ENCODE peak calls at places on chromosomes 13 and 19, in eight cellular contexts. One of them, this sample, is unnamed.

GRCh38 chr19:35351441-35352176 is 3.9 kb downstream of the FFAR1 start:
- DNase-seq in left ventricle myocardium inferior: no peak
- DNase-seq in suprapubic skin: peak
- DNase-seq in lower lobe of right lung: peak
- DNase-seq in AG10803: no peak
- DNase-seq in HFF-Myc: no peak
- DNase-seq in PC-9: no peak
- DNase-seq in Peyer's patch: peak
- DNase-seq in this sample: no peak

GRCh38 chr13:91400094-91400462 is 1.7 kb downstream of the GPC5 start:
- DNase-seq in suprapubic skin: no peak
- DNase-seq in left ventricle myocardium inferior: no peak
- DNase-seq in lower lobe of right lung: no peak
- DNase-seq in PC-9: no peak
- DNase-seq in HFF-Myc: no peak
- DNase-seq in AG10803: no peak
- DNase-seq in Peyer's patch: no peak
- DNase-seq in this sample: no peak

GRCh38 chr19:45496349-45496953 is 396 bp downstream of the RTN2 start:
- DNase-seq in suprapubic skin: peak
- DNase-seq in lower lobe of right lung: no peak
- DNase-seq in left ventricle myocardium inferior: no peak
- DNase-seq in Peyer's patch: no peak
- DNase-seq in AG10803: no peak
- DNase-seq in HFF-Myc: no peak
- DNase-seq in PC-9: peak
- DNase-seq in this sample: no peak

GRCh38 chr13:50672025-50672424 is 171.5 kb downstream of the DLEU7 start:
- DNase-seq in PC-9: peak
- DNase-seq in suprapubic skin: no peak
- DNase-seq in left ventricle myocardium inferior: no peak
- DNase-seq in AG10803: peak
- DNase-seq in Peyer's patch: no peak
- DNase-seq in HFF-Myc: no peak
- DNase-seq in lower lobe of right lung: peak
- DNase-seq in this sample: no peak

GRCh38 chr13:33636955-33637670 is 180.8 kb upstream of the RFC3 start:
- DNase-seq in Peyer's patch: no peak
- DNase-seq in PC-9: no peak
- DNase-seq in left ventricle myocardium inferior: no peak
- DNase-seq in suprapubic skin: no peak
- DNase-seq in AG10803: no peak
- DNase-seq in HFF-Myc: no peak
- DNase-seq in lower lobe of right lung: no peak
- DNase-seq in this sample: no peak

GRCh38 chr19:13146763-13147563 is 3.2 kb downstream of the STX10 start:
- DNase-seq in lower lobe of right lung: peak
- DNase-seq in suprapubic skin: no peak
- DNase-seq in left ventricle myocardium inferior: no peak
- DNase-seq in Peyer's patch: peak
- DNase-seq in AG10803: peak
- DNase-seq in HFF-Myc: peak
- DNase-seq in PC-9: peak
- DNase-seq in this sample: no peak

GRCh38 chr19:38149597-38149996 is 74.4 kb downstream of the DPF1 start:
- DNase-seq in HFF-Myc: no peak
- DNase-seq in PC-9: no peak
- DNase-seq in left ventricle myocardium inferior: no peak
- DNase-seq in suprapubic skin: no peak
- DNase-seq in AG10803: peak
- DNase-seq in lower lobe of right lung: no peak
- DNase-seq in Peyer's patch: no peak
- DNase-seq in this sample: no peak

GRCh38 chr19:55657004-55657747 is 2.3 kb downstream of the U2AF2 start:
- DNase-seq in lower lobe of right lung: no peak
- DNase-seq in HFF-Myc: no peak
- DNase-seq in AG10803: no peak
- DNase-seq in suprapubic skin: no peak
- DNase-seq in left ventricle myocardium inferior: no peak
- DNase-seq in PC-9: no peak
- DNase-seq in Peyer's patch: no peak
- DNase-seq in this sample: no peak

GRCh38 chr19:7831452-7831851 is 1.4 kb downstream of the EVI5L start:
- DNase-seq in AG10803: peak
- DNase-seq in Peyer's patch: no peak
- DNase-seq in left ventricle myocardium inferior: no peak
- DNase-seq in PC-9: no peak
- DNase-seq in HFF-Myc: no peak
- DNase-seq in suprapubic skin: no peak
- DNase-seq in lower lobe of right lung: no peak
- DNase-seq in this sample: no peak

GRCh38 chr19:19661141-19661674 is 2.3 kb downstream of the ATP13A1 start:
- DNase-seq in AG10803: no peak
- DNase-seq in PC-9: no peak
- DNase-seq in HFF-Myc: no peak
- DNase-seq in Peyer's patch: no peak
- DNase-seq in lower lobe of right lung: peak
- DNase-seq in left ventricle myocardium inferior: no peak
- DNase-seq in suprapubic skin: no peak
- DNase-seq in this sample: no peak

GRCh38 chr19:6214881-6215541 is 64.8 kb downstream of the MLLT1 start:
- DNase-seq in Peyer's patch: peak
- DNase-seq in PC-9: no peak
- DNase-seq in AG10803: no peak
- DNase-seq in left ventricle myocardium inferior: no peak
- DNase-seq in lower lobe of right lung: peak
- DNase-seq in suprapubic skin: peak
- DNase-seq in HFF-Myc: no peak
- DNase-seq in this sample: no peak

GRCh38 chr13:66036024-66036614 is 1194.0 kb downstream of the PCDH9 start:
- DNase-seq in lower lobe of right lung: no peak
- DNase-seq in suprapubic skin: no peak
- DNase-seq in HFF-Myc: no peak
- DNase-seq in left ventricle myocardium inferior: no peak
- DNase-seq in AG10803: no peak
- DNase-seq in Peyer's patch: no peak
- DNase-seq in PC-9: no peak
- DNase-seq in this sample: no peak

GRCh38 chr19:16920816-16921529 is 32.2 kb downstream of the F2RL3 start:
- DNase-seq in left ventricle myocardium inferior: no peak
- DNase-seq in PC-9: peak
- DNase-seq in Peyer's patch: no peak
- DNase-seq in AG10803: peak
- DNase-seq in suprapubic skin: no peak
- DNase-seq in lower lobe of right lung: no peak
- DNase-seq in HFF-Myc: no peak
- DNase-seq in this sample: no peak

GRCh38 chr19:3556978-3557460 is 367 bp downstream of the MFSD12 start:
- DNase-seq in Peyer's patch: peak
- DNase-seq in left ventricle myocardium inferior: no peak
- DNase-seq in HFF-Myc: no peak
- DNase-seq in AG10803: no peak
- DNase-seq in suprapubic skin: no peak
- DNase-seq in lower lobe of right lung: peak
- DNase-seq in PC-9: peak
- DNase-seq in this sample: no peak

GRCh38 chr13:50584856-50585580 is 258.5 kb downstream of the DLEU7 start:
- DNase-seq in AG10803: no peak
- DNase-seq in suprapubic skin: no peak
- DNase-seq in PC-9: no peak
- DNase-seq in HFF-Myc: no peak
- DNase-seq in Peyer's patch: no peak
- DNase-seq in lower lobe of right lung: no peak
- DNase-seq in left ventricle myocardium inferior: no peak
- DNase-seq in this sample: no peak

GRCh38 chr19:52748336-52748950 is 13.6 kb upstream of the ZNF611 start:
- DNase-seq in suprapubic skin: no peak
- DNase-seq in AG10803: peak
- DNase-seq in left ventricle myocardium inferior: no peak
- DNase-seq in Peyer's patch: no peak
- DNase-seq in PC-9: no peak
- DNase-seq in lower lobe of right lung: no peak
- DNase-seq in HFF-Myc: no peak
- DNase-seq in this sample: no peak

DNA sequence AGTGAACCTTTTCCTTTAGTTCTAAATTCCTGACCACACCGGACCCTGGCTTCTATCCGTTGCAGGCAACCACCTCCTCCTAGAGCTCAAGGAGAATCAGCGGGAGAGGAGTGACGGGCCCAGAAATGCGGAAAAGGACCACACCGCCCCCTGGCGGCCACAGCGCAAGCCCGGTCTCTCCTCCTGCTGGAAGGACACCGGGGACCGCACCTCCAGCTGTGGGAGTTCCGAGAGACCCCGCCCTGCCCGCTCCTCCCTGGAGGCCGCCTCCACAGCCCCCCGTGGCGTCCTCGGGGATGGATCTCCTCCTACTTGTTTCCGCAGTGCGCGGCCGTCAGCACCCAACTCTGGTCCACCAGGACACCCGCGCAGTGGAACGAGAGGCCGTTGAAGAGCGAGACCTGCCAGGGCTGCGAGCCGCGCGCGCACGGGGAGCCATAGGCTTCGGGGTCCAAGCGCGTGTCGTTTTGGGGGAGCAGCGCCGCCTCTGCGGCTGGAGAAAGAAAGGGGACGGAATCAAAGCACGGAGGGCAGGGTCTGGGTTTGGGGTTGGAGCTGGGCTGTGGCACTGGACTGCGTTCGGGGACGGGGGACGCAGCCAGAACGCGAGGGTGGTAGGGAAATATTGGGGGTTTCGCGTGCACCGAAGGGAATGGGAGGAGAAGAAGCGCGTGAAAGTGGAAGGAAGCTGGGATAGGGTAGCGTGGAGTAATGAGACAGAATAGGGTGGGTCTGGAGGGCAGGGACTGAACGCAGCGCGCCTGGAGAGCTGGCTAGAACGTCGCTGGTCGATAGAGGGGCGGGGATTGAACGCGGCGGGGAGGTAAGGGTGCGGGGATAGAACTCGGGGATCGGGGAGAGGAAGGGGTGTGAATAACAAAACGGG is 2.5 kb downstream of the KLK10 start:
- DNase-seq in lower lobe of right lung: no peak
- DNase-seq in Peyer's patch: peak
- DNase-seq in PC-9: peak
- DNase-seq in HFF-Myc: peak
- DNase-seq in left ventricle myocardium inferior: no peak
- DNase-seq in suprapubic skin: no peak
- DNase-seq in AG10803: peak
- DNase-seq in this sample: no peak
- H3K4me3 ChIP-seq in lower lobe of right lung: peak
- H3K4me3 ChIP-seq in Peyer's patch: no peak
- H3K4me3 ChIP-seq in PC-9: peak
- H3K4me3 ChIP-seq in HFF-Myc: no peak
- H3K4me3 ChIP-seq in left ventricle myocardium inferior: peak
- H3K4me3 ChIP-seq in suprapubic skin: peak
- H3K4me3 ChIP-seq in AG10803: no peak
- H3K4me3 ChIP-seq in this sample: no peak

GRCh38 chr13:47396915-47397314 is 500.1 kb upstream of the HTR2A start:
- DNase-seq in lower lobe of right lung: no peak
- DNase-seq in PC-9: no peak
- DNase-seq in left ventricle myocardium inferior: no peak
- DNase-seq in HFF-Myc: no peak
- DNase-seq in AG10803: no peak
- DNase-seq in Peyer's patch: no peak
- DNase-seq in suprapubic skin: no peak
- DNase-seq in this sample: no peak

GRCh38 chr13:47397739-47398138 is 500.9 kb upstream of the HTR2A start:
- DNase-seq in AG10803: no peak
- DNase-seq in left ventricle myocardium inferior: no peak
- DNase-seq in PC-9: no peak
- DNase-seq in HFF-Myc: no peak
- DNase-seq in Peyer's patch: no peak
- DNase-seq in suprapubic skin: no peak
- DNase-seq in lower lobe of right lung: no peak
- DNase-seq in this sample: no peak

GRCh38 chr13:47399599-47399998 is 502.7 kb upstream of the HTR2A start:
- DNase-seq in PC-9: no peak
- DNase-seq in Peyer's patch: no peak
- DNase-seq in suprapubic skin: no peak
- DNase-seq in AG10803: no peak
- DNase-seq in lower lobe of right lung: no peak
- DNase-seq in HFF-Myc: no peak
- DNase-seq in left ventricle myocardium inferior: no peak
- DNase-seq in this sample: no peak
- TF ChIP-seq CTCF in PC-9: no peak
- TF ChIP-seq CTCF in Peyer's patch: no peak
- TF ChIP-seq CTCF in suprapubic skin: no peak
- TF ChIP-seq CTCF in AG10803: no peak
- TF ChIP-seq CTCF in lower lobe of right lung: no peak
- TF ChIP-seq CTCF in HFF-Myc: no peak
- TF ChIP-seq CTCF in left ventricle myocardium inferior: no peak
- TF ChIP-seq CTCF in this sample: no peak

DNA sequence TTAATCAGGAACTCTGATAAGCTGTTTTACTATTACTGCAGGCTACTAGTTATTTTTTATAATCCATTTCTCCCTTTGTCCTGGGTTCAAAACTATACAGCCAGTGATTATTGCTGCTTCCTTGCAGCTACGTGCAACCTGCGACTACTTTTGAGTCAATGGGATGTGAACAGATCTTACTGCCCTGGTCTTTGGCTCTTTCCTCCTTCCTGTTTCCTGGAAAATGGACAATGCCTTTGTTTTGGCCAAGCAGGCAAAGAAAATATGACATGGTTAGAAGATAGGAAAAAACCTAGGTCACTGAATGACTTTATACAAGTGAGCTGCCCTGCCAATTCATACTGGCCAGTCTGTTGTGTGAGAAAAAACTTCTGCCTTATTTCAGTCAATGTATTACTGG is 201.2 kb upstream of the KLF12 start:
- DNase-seq in suprapubic skin: no peak
- DNase-seq in AG10803: no peak
- DNase-seq in lower lobe of right lung: no peak
- DNase-seq in left ventricle myocardium inferior: no peak
- DNase-seq in Peyer's patch: no peak
- DNase-seq in HFF-Myc: no peak
- DNase-seq in PC-9: no peak
- DNase-seq in this sample: no peak
- H3K4me3 ChIP-seq in suprapubic skin: no peak
- H3K4me3 ChIP-seq in AG10803: no peak
- H3K4me3 ChIP-seq in lower lobe of right lung: no peak
- H3K4me3 ChIP-seq in left ventricle myocardium inferior: no peak
- H3K4me3 ChIP-seq in Peyer's patch: no peak
- H3K4me3 ChIP-seq in HFF-Myc: no peak
- H3K4me3 ChIP-seq in PC-9: no peak
- H3K4me3 ChIP-seq in this sample: no peak

DNA sequence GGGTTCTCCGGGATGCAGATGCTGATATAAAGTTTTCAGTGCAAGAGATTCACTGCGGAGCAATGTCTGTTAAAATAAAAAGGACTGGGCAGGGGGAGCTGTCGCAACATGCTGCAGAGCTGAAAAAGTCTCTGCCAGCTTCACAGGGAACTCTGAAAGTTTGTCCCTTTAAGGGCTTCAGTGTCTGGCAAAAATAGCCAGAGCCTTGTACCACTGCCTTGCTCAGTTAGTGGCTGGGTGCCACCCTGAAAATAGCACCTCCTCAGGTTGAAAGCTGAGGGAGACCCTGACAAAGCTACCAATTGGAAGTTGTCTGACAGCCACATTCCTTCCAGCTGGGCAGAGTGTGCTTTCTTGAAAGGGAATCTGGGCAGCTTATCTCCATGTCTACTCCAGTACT is 3.0 kb upstream of the NDFIP2 start:
- DNase-seq in AG10803: no peak
- DNase-seq in Peyer's patch: no peak
- DNase-seq in HFF-Myc: no peak
- DNase-seq in lower lobe of right lung: no peak
- DNase-seq in suprapubic skin: no peak
- DNase-seq in left ventricle myocardium inferior: peak
- DNase-seq in PC-9: no peak
- DNase-seq in this sample: no peak
- TF ChIP-seq CTCF in AG10803: no peak
- TF ChIP-seq CTCF in Peyer's patch: no peak
- TF ChIP-seq CTCF in HFF-Myc: no peak
- TF ChIP-seq CTCF in lower lobe of right lung: no peak
- TF ChIP-seq CTCF in suprapubic skin: no peak
- TF ChIP-seq CTCF in left ventricle myocardium inferior: peak
- TF ChIP-seq CTCF in PC-9: no peak
- TF ChIP-seq CTCF in this sample: peak